ENCODE peak calls at places on chromosomes 13 and 19, in five cellular contexts. O is Peyer's patch, N is kidney tubule cell, A is endothelial cell, M is smooth muscle cell of the brain vasculature. B is an unnamed sample.

GRCh38 chr19:21084343-21084742 is 2.3 kb downstream of the ZNF714 start:
- DNase-seq in O (no peak), N (peak), A (no peak), M (no peak), B (no peak)

GRCh38 chr19:2453431-2454025 is 3.2 kb downstream of the LMNB2 start:
- DNase-seq in O (no peak), N (no peak), A (no peak), M (no peak), B (no peak)

GRCh38 chr13:44967656-44968451 is 21.4 kb downstream of the NUFIP1 start:
- DNase-seq in O (no peak), N (no peak), A (no peak), M (no peak), B (no peak)

GRCh38 chr19:18231775-18232174 is 5.5 kb upstream of the PDE4C start:
- DNase-seq in O (no peak), N (no peak), A (no peak), M (no peak), B (no peak)

GRCh38 chr13:36428083-36428482 is 4.2 kb upstream of the CCNA1 start:
- DNase-seq in O (no peak), N (peak), A (no peak), M (no peak), B (no peak)

GRCh38 chr13:34025746-34026145 is 207.8 kb downstream of the RFC3 start:
- DNase-seq in O (no peak), N (peak), A (no peak), M (no peak), B (no peak)

GRCh38 chr13:109698779-109699178 is 87.6 kb downstream of the IRS2 start:
- DNase-seq in O (no peak), N (no peak), A (no peak), M (peak), B (no peak)

GRCh38 chr13:95100525-95101121 is 200.6 kb downstream of the ABCC4 start:
- DNase-seq in O (no peak), N (peak), A (no peak), M (peak), B (no peak)

GRCh38 chr19:2755811-2756210 is 16.0 kb upstream of the SLC39A3 start:
- DNase-seq in O (no peak), N (no peak), A (no peak), M (no peak), B (no peak)

GRCh38 chr19:23709347-23709746 is 22.3 kb upstream of the ZNF675 start:
- DNase-seq in O (no peak), N (no peak), A (no peak), M (no peak), B (no peak)

GRCh38 chr13:41059466-41059865 is 1.8 kb upstream of the WBP4 start:
- DNase-seq in O (no peak), N (no peak), A (no peak), M (no peak), B (no peak)

GRCh38 chr19:940591-941291 is 14.9 kb downstream of the ARID3A start:
- DNase-seq in O (peak), N (peak), A (no peak), M (no peak), B (no peak)

GRCh38 chr13:60759499-60759898 is 362.5 kb downstream of the TDRD3 start:
- DNase-seq in O (no peak), N (peak), A (peak), M (no peak), B (no peak)

GRCh38 chr19:2427323-2428026 is at the start of gene TIMM13:
- DNase-seq in O (peak), N (peak), A (peak), M (peak), B (peak)

GRCh38 chr13:80177327-80177726 is 163.6 kb downstream of the SPRY2 start:
- DNase-seq in O (no peak), N (peak), A (no peak), M (no peak), B (no peak)

GRCh38 chr13:110329798-110330461 is 22.8 kb downstream of the COL4A2 start:
- DNase-seq in O (no peak), N (peak), A (no peak), M (no peak), B (no peak)

GRCh38 chr13:39452834-39453233 is 150.2 kb downstream of the LHFPL6 start:
- DNase-seq in O (no peak), N (no peak), A (no peak), M (no peak), B (no peak)

GRCh38 chr19:1066748-1067340 is at the start of gene ARHGAP45:
- DNase-seq in O (peak), N (no peak), A (no peak), M (no peak), B (no peak)

GRCh38 chr13:19020988-19021387 is 160.6 kb downstream of the TUBA3C start:
- DNase-seq in O (no peak), N (no peak), A (no peak), M (no peak), B (no peak)

GRCh38 chr19:4390017-4390861 is 10.1 kb downstream of the SH3GL1 start:
- DNase-seq in O (no peak), N (peak), A (peak), M (no peak), B (no peak)

GRCh38 chr19:9323557-9323918 is 441 bp upstream of the ZNF559 start:
- DNase-seq in O (no peak), N (peak), A (no peak), M (no peak), B (no peak)

GRCh38 chr19:54708781-54709180 is 15.5 kb upstream of the KIR3DL3 start:
- DNase-seq in O (no peak), N (no peak), A (no peak), M (no peak), B (no peak)

GRCh38 chr19:33946535-33947323 is 150.1 kb downstream of the KCTD15 start:
- DNase-seq in O (no peak), N (no peak), A (no peak), M (peak), B (no peak)

GRCh38 chr13:112065521-112065866 is 1.5 kb upstream of the SOX1 start:
- DNase-seq in O (no peak), N (no peak), A (no peak), M (no peak), B (no peak)

GRCh38 chr19:46394398-46394797 is 19.0 kb downstream of the CCDC8 start:
- DNase-seq in O (no peak), N (no peak), A (no peak), M (no peak), B (no peak)